ENCODE peak calls at places on chromosome 14, in four cellular contexts. C is ovary, O is left ventricle myocardium superior, K is hippocampal formation. F is an unnamed sample.

GRCh38 chr14:74611672-74612345 is at the start of gene LTBP2:
- DNase-seq in K (no peak), C (no peak), O (peak), F (no peak)

GRCh38 chr14:34465069-34465859 is 3.2 kb upstream of the SPTSSA start:
- DNase-seq in K (no peak), C (no peak), O (no peak), F (no peak)

GRCh38 chr14:100592972-100593371 is 5.8 kb upstream of the BEGAIN start:
- DNase-seq in C (no peak), O (no peak), K (no peak), F (no peak)

GRCh38 chr14:68966872-68967301 is 12.2 kb downstream of the ACTN1 start:
- DNase-seq in K (no peak), O (peak), C (no peak), F (no peak)

GRCh38 chr14:75226755-75227544 is 50.5 kb upstream of the TMED10 start:
- DNase-seq in K (no peak), O (no peak), C (no peak), F (no peak)

GRCh38 chr14:30223385-30223785 is 295.7 kb upstream of the PRKD1 start:
- DNase-seq in C (peak), K (no peak), O (peak), F (no peak)

GRCh38 chr14:35747379-35747778 is 61.7 kb downstream of the RALGAPA1 start:
- DNase-seq in K (no peak), O (no peak), C (no peak), F (no peak)

GRCh38 chr14:67623114-67623513 is 3.4 kb downstream of the ARG2 start:
- DNase-seq in K (peak), C (no peak), O (no peak), F (no peak)

GRCh38 chr14:85444685-85445084 is 85.3 kb upstream of the FLRT2 start:
- DNase-seq in O (no peak), C (no peak), K (no peak), F (no peak)

GRCh38 chr14:104284636-104285482 is 146.5 kb downstream of the KIF26A start:
- DNase-seq in O (peak), K (no peak), C (no peak), F (no peak)

GRCh38 chr14:72965249-72965648 is 39.0 kb downstream of the DCAF4 start:
- DNase-seq in C (no peak), O (no peak), K (no peak), F (no peak)

GRCh38 chr14:67539116-67539515 is 6.0 kb downstream of the PLEKHH1 start:
- DNase-seq in C (no peak), O (no peak), K (peak), F (no peak)

GRCh38 chr14:79540394-79540793 is 670.9 kb downstream of the DIO2 start:
- DNase-seq in C (no peak), K (no peak), O (no peak), F (no peak)

GRCh38 chr14:69794791-69795190 is 2.2 kb downstream of the SLC10A1 start:
- DNase-seq in C (no peak), K (no peak), O (no peak), F (no peak)

GRCh38 chr14:100268591-100269207 is 29.8 kb downstream of the YY1 start:
- DNase-seq in O (no peak), C (no peak), K (no peak), F (no peak)

GRCh38 chr14:103724116-103724515 is 8.5 kb downstream of the ZFYVE21 start:
- DNase-seq in C (peak), O (peak), K (no peak), F (no peak)

GRCh38 chr14:75734848-75735247 is 73.8 kb downstream of the TTLL5 start:
- DNase-seq in O (no peak), K (no peak), C (no peak), F (no peak)

GRCh38 chr14:75715926-75716780 is 55.1 kb downstream of the TTLL5 start:
- DNase-seq in O (no peak), K (no peak), C (no peak), F (no peak)

GRCh38 chr14:77256694-77257093 is 14.3 kb downstream of the NGB start:
- DNase-seq in K (no peak), C (no peak), O (no peak), F (no peak)

GRCh38 chr14:58744951-58745350 is 107.2 kb downstream of the DACT1 start:
- DNase-seq in K (no peak), O (no peak), C (no peak), F (no peak)

GRCh38 chr14:75570797-75571196 is 7.6 kb upstream of the FLVCR2 start:
- DNase-seq in C (no peak), K (no peak), O (no peak), F (no peak)